ENCODE peak calls at places on chromosomes 6 and 20, in five cellular contexts. D is activated naive CD8-positive, alpha-beta T cell treated with anti-CD3 and anti-CD28 coated beads, Interleukin-2, amount 50 U/mL, for 24 hours; J is activated T-helper 9 cell treated with anti-CD3 and anti-CD28 coated beads, Interleukin-2, amount 50 U/mL, for 16 hours; A is stimulated activated CD4-positive, alpha-beta T cell treated with anti-CD3 and anti-CD28 coated beads, Interleukin-4, amount 100 ng/mL, for 48 hours; V is AG09309. I is an unnamed sample.

GRCh38 chr6:74133073-74133472 is 437.1 kb downstream of the CD109 start:
- DNase-seq in D (no peak), J (no peak), A (no peak), V (no peak), I (no peak)

GRCh38 chr6:16031278-16031981 is 97.5 kb upstream of the MYLIP start:
- DNase-seq in D (no peak), J (no peak), A (no peak), V (no peak), I (no peak)

GRCh38 chr20:46128310-46129151 is 10.4 kb downstream of the CD40 start:
- DNase-seq in D (no peak), J (no peak), A (no peak), V (no peak), I (peak)

GRCh38 chr6:75431379-75431778 is 62.2 kb downstream of the FILIP1 start:
- DNase-seq in D (no peak), J (no peak), A (no peak), V (no peak), I (no peak)

GRCh38 chr6:16338577-16339262 is 100.3 kb downstream of the GMPR start:
- DNase-seq in D (no peak), J (no peak), A (no peak), V (peak), I (no peak)

GRCh38 chr6:37484786-37485170 is 14.9 kb downstream of the CCDC167 start:
- DNase-seq in D (no peak), J (no peak), A (no peak), V (no peak), I (no peak)

GRCh38 chr6:153959281-153959680 is 79.8 kb upstream of the OPRM1 start:
- DNase-seq in D (no peak), J (no peak), A (no peak), V (no peak), I (no peak)

GRCh38 chr20:62618622-62619529 is 23.4 kb upstream of the SLCO4A1 start:
- DNase-seq in D (peak), J (no peak), A (no peak), V (no peak), I (no peak)

GRCh38 chr6:160239929-160240690 is 18.5 kb downstream of the SLC22A2 start:
- DNase-seq in D (no peak), J (no peak), A (no peak), V (no peak), I (no peak)

GRCh38 chr6:84860954-84861353 is 96.6 kb upstream of the TBX18 start:
- DNase-seq in D (no peak), J (no peak), A (no peak), V (no peak), I (no peak)

GRCh38 chr6:89436226-89436625 is 3.3 kb downstream of the ANKRD6 start:
- DNase-seq in D (no peak), J (no peak), A (no peak), V (no peak), I (no peak)

GRCh38 chr6:138821519-138821918 is 25.6 kb downstream of the ECT2L start:
- DNase-seq in D (no peak), J (no peak), A (no peak), V (no peak), I (no peak)

GRCh38 chr6:157563611-157564284 is 182.8 kb downstream of the ZDHHC14 start:
- DNase-seq in D (no peak), J (no peak), A (no peak), V (no peak), I (no peak)

GRCh38 chr6:3383525-3383924 is 73.3 kb downstream of the SLC22A23 start:
- DNase-seq in D (no peak), J (no peak), A (no peak), V (no peak), I (no peak)

GRCh38 chr6:170178561-170179477 is 112.1 kb downstream of the DLL1 start:
- DNase-seq in D (no peak), J (no peak), A (no peak), V (peak), I (no peak)

I was measured in progenitor cell of endocrine pancreas.